ENCODE peak calls at places on chromosomes 16 and 17, in nine cellular contexts. C is mammary epithelial cell, E is WERI-Rb-1, O is neural progenitor cell, I is fibroblast of the aortic adventitia, B is AG09309, P is GM23338, R is OCI-LY7, F is tibial artery. U is an unnamed sample.

GRCh38 chr16:2974319-2975056 is 5.3 kb downstream of the PAQR4 start:
- DNase-seq in B (no peak), P (no peak), E (no peak), O (no peak), I (no peak), R (no peak), C (peak; percentile 11), F (no peak), U (no peak)

GRCh38 chr17:30005709-30006320 is 64.4 kb downstream of the EFCAB5 start:
- DNase-seq in E (no peak), I (peak; percentile 72), F (no peak), B (no peak), O (no peak), R (no peak), P (no peak), C (peak; percentile 11), U (no peak)

GRCh38 chr17:2706911-2707510 is 4.6 kb downstream of the CLUH start:
- DNase-seq in P (no peak), I (no peak), C (no peak), R (no peak), F (no peak), E (no peak), B (no peak), O (no peak), U (no peak)

GRCh38 chr16:67378642-67379041 is 14.7 kb downstream of the TPPP3 start:
- DNase-seq in P (no peak), F (no peak), B (no peak), O (no peak), E (no peak), I (no peak), C (no peak), R (no peak), U (no peak)

GRCh38 chr17:64406321-64407200 is 15.9 kb upstream of the PECAM1 start:
- DNase-seq in I (no peak), F (peak; percentile 46), O (peak; percentile 33), R (peak; percentile 88), E (no peak), C (no peak), P (peak; percentile 63), B (no peak), U (no peak)

GRCh38 chr16:66154801-66155200 is 211.7 kb upstream of the CDH5 start:
- DNase-seq in B (no peak), F (peak; percentile 20), C (no peak), P (no peak), E (peak; percentile 81), O (peak; percentile 24), I (no peak), R (no peak), U (no peak)

GRCh38 chr17:74419862-74420492 is 11.9 kb upstream of the GPRC5C start:
- DNase-seq in C (no peak), R (no peak), E (no peak), B (no peak), P (no peak), O (no peak), F (no peak), I (no peak), U (no peak)

GRCh38 chr16:31347445-31347844 is 7.5 kb upstream of the ITGAX start:
- DNase-seq in E (no peak), C (no peak), R (no peak), I (no peak), P (no peak), B (no peak), O (no peak), F (peak; percentile 15), U (no peak)

GRCh38 chr16:81650982-81651562 is 128.0 kb upstream of the PLCG2 start:
- DNase-seq in B (no peak), C (no peak), O (peak; percentile 81), I (peak; percentile 33), E (no peak), F (no peak), R (no peak), P (peak; percentile 55), U (no peak)

GRCh38 chr17:39591958-39592954 is 15.5 kb downstream of the NEUROD2 start:
- DNase-seq in I (peak; percentile 60), P (peak; percentile 96), F (no peak), E (no peak), O (peak; percentile 92), R (peak; percentile 50), C (peak; percentile 40), B (no peak), U (peak; percentile 43)

GRCh38 chr17:65819810-65820209 is 258.4 kb upstream of the AXIN2 start:
- DNase-seq in B (no peak), C (no peak), P (no peak), F (no peak), E (no peak), R (no peak), I (no peak), O (no peak), U (no peak)

GRCh38 chr16:70508752-70509151 is 14.6 kb downstream of the COG4 start:
- DNase-seq in P (no peak), B (no peak), O (no peak), I (peak; percentile 10), E (no peak), C (no peak), R (peak; percentile 64), F (no peak), U (no peak)
- TF ChIP-seq CTCF in P (no peak), B (peak; percentile 3), O (peak; percentile 15), I (no peak), E (peak; percentile 4), C (no peak), R (peak; percentile 81), F (no peak), U (no peak)

GRCh38 chr16:88398170-88398873 is 15.6 kb downstream of the ZNF469 start:
- DNase-seq in E (no peak), O (no peak), F (no peak), C (no peak), B (no peak), R (no peak), P (no peak), I (no peak), U (no peak)
- H3K4me3 ChIP-seq in E (no peak overlapping the region), O (no peak overlapping the region), F (no peak overlapping the region), C (no peak overlapping the region), B (no peak overlapping the region), R (no peak overlapping the region), P (no peak overlapping the region), I (no peak overlapping the region), U (no peak overlapping the region)

GRCh38 chr17:66976781-66977201 is 12.3 kb downstream of the CACNG4 start:
- DNase-seq in C (no peak), B (no peak), P (no peak), O (peak; percentile 26), R (no peak), E (no peak), F (no peak), I (no peak), U (no peak)

GRCh38 chr17:66976379-66976663 is 11.8 kb downstream of the CACNG4 start:
- DNase-seq in O (no peak), E (no peak), B (no peak), F (no peak), C (no peak), P (no peak), R (no peak), I (no peak), U (no peak)

GRCh38 chr17:66978514-66979061 is 14.1 kb downstream of the CACNG4 start:
- DNase-seq in O (no peak), B (no peak), E (no peak), F (no peak), P (no peak), I (no peak), R (no peak), C (no peak), U (no peak)

GRCh38 chr17:66975188-66975587 is 10.7 kb downstream of the CACNG4 start:
- DNase-seq in P (no peak), C (no peak), F (no peak), E (no peak), I (no peak), B (no peak), O (no peak), R (no peak), U (no peak)

DNA sequence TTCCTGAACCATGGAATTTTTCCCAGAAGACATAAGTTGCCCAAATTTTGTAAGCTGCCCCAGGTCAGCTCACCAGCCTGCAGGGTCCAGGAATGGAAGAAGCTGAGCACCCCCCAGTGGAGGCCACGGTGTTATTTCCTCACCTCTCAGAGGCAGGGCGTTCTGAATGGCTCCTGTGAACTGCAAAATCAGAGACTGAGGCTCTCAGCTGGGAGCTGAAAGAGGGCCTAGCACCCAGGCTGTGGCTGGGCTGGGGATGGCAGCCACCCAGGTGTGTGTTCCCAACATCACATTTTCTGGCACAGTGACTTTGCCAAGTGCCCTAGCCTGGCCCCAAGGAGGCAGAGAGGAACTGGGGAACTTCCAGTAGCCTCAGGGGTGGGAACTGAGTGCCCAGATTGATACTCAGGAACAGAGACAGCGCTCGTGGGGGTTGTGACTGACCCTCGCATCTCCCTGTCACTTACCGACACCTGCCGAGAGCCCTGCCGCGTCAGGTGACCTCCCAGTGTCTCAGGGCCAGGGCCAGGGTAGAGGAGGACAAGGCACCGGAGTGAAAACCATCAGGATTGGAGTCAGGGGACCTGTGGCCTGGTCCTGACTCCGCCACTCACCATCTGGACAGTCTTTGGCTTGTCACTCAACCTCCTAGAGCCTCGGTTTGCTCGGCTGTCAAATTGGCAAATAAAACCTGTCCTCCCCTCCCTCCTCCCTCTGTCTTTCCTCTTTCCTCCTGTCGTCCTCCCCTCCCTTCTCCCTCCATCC is 11.3 kb downstream of the CACNG4 start:
- DNase-seq in R (peak; percentile 27), O (peak; percentile 69), I (no peak), E (peak; percentile 78), C (peak; percentile 25), F (no peak), P (peak; percentile 75), B (no peak), U (no peak)
- TF ChIP-seq CTCF in R (peak; percentile 68), O (peak; percentile 62), I (no peak), E (peak; percentile 80), C (peak; percentile 37), F (no peak), P (peak; percentile 78), B (no peak), U (peak; percentile 23)

DNA sequence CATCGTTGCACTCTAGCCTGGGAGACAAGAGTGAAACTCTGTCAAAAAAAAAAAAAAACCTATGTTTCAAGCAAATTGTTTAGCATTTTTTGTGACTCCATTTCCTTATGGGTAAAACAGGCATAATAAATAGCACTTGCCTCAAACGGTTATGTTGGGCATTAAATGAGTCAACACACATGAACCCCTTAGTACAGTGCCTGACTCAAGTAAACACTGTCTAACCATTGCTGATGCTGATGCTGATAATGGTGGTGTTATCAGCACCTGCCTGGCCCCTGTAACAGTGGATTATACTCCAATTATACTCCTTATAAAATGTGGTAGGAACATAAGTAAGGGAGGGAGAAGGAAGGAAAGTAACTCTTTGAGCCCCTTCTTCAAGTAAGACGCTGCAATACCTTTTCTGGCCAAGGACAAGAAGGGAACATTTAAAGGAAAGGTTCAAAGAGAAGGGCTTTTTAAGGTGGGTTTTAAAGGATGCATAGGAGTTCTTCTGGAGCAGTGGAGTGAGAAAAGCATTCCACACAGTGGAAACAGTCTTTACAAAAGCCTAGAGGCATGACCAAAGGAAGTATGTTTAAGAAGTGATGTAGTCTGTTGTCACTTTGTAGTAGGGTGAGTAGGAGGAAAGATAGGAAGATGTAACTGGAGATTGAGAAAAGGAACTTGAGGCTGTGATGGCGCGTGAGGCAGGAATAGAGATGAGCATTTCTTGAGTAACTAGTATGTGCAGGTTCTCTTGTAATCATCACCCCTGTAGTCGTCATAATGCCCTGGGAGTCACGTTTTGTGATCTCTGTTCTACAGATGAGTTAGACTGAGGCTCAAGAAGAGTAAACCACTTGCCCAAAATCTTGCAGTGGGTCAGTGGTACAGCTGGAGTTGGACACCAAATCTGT is 4.3 kb downstream of the SCNN1B start:
- DNase-seq in R (no peak), B (no peak), O (no peak), F (no peak), C (no peak), I (no peak), E (no peak), P (no peak), U (no peak)
- H3K4me3 ChIP-seq in R (no peak overlapping the region), B (no peak overlapping the region), O (no peak overlapping the region), F (no peak overlapping the region), C (no peak overlapping the region), I (no peak overlapping the region), E (no peak overlapping the region), P (no peak overlapping the region), U (no peak overlapping the region)

U was measured in HFF-Myc.